ENCODE peak calls at places on chromosome 1, in six cellular contexts. H, V, W, Q, J and E are unnamed samples.

GRCh38 chr1:65795311-65795710 is 2.6 kb downstream of the PDE4B start:
- DNase-seq in W (no peak), J (no peak), H (no peak), Q (no peak), V (no peak), E (no peak)

GRCh38 chr1:110594466-110595076 is 11.6 kb downstream of the KCNA2 start:
- DNase-seq in Q (no peak), W (no peak), J (no peak), H (no peak), V (no peak), E (no peak)

GRCh38 chr1:16226495-16227179 is 10.3 kb downstream of the CPLANE2 start:
- DNase-seq in Q (no peak), H (no peak), J (no peak), V (no peak), W (no peak), E (no peak)

GRCh38 chr1:165816801-165817497 is 10.5 kb upstream of the UCK2 start:
- DNase-seq in J (no peak), V (no peak), H (no peak), Q (no peak), W (no peak), E (no peak)

GRCh38 chr1:207495816-207496792 is at the start of gene CR1:
- DNase-seq in H (peak; percentile 12), J (no peak), W (no peak), Q (no peak), V (peak; percentile 27), E (no peak)

GRCh38 chr1:228289239-228289849 is 81.5 kb downstream of the OBSCN start:
- DNase-seq in J (no peak), H (no peak), Q (no peak), W (no peak), V (no peak), E (no peak)

GRCh38 chr1:150168960-150169565 is 19.3 kb downstream of the PLEKHO1 start:
- DNase-seq in Q (no peak), H (peak; percentile 84), J (peak; percentile 47), W (no peak), V (peak; percentile 79), E (peak; percentile 39)

GRCh38 chr1:84969489-84970250 is 27.2 kb downstream of the MCOLN2 start:
- DNase-seq in W (no peak), Q (peak; percentile 92), H (no peak), V (no peak), J (no peak), E (no peak)

GRCh38 chr1:236114076-236114747 is 28.1 kb upstream of the GPR137B start:
- DNase-seq in H (no peak), J (no peak), W (no peak), V (no peak), Q (no peak), E (no peak)

GRCh38 chr1:221263831-221264767 is 384.9 kb downstream of the HLX start:
- DNase-seq in H (peak; percentile 50), J (peak; percentile 52), Q (peak; percentile 5), W (peak; percentile 9), V (peak; percentile 48), E (peak; percentile 18)

GRCh38 chr1:70509996-70510876 is 99.2 kb downstream of the CTH start:
- DNase-seq in Q (peak; percentile 30), V (peak; percentile 60), H (peak; percentile 53), W (no peak), J (peak; percentile 50), E (peak; percentile 52)

GRCh38 chr1:231871878-231872277 is 245.3 kb downstream of the DISC1 start:
- DNase-seq in Q (no peak), H (no peak), J (no peak), V (no peak), W (no peak), E (no peak)

GRCh38 chr1:202263628-202264027 is 70.0 kb downstream of the LGR6 start:
- DNase-seq in Q (no peak), W (no peak), J (no peak), H (no peak), V (no peak), E (no peak)

DNA sequence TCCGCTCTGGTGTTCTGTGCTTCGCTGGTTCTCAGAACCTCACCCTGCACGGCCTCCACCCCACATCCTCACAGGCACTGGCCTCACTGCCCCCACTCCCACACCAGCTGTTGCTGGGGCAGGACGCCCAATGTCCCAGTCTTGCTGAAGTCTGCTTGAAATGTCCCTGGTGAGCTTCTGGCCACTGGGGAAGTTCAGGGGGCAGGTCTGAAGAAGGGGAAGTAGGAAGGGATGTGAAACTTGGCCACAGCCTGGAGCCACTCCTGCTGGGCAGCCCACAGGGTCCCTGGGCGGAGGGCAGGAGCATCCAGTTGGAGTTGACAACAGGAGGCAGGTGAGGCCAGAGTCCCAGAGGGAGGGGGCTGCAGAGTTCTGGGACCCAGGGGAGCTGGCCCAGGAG is at the start of gene C1QA:
- DNase-seq in W (no peak), H (no peak), J (no peak), V (no peak), Q (no peak), E (no peak)
- H3K4me3 ChIP-seq in W (no peak within 1 kb of the TSS), H (no peak within 1 kb of the TSS), J (no peak within 1 kb of the TSS), V (no peak within 1 kb of the TSS), Q (no peak within 1 kb of the TSS), E (no peak within 1 kb of the TSS)

GRCh38 chr1:24970399-24970753 is 40.3 kb upstream of the RUNX3 start:
- DNase-seq in W (peak; percentile 23), V (no peak), H (no peak), Q (no peak), J (peak; percentile 28), E (no peak)
- TF ChIP-seq SIN3A in W (no peak), V (no peak), H (no peak), Q (no peak), J (no peak), E (no peak)

DNA sequence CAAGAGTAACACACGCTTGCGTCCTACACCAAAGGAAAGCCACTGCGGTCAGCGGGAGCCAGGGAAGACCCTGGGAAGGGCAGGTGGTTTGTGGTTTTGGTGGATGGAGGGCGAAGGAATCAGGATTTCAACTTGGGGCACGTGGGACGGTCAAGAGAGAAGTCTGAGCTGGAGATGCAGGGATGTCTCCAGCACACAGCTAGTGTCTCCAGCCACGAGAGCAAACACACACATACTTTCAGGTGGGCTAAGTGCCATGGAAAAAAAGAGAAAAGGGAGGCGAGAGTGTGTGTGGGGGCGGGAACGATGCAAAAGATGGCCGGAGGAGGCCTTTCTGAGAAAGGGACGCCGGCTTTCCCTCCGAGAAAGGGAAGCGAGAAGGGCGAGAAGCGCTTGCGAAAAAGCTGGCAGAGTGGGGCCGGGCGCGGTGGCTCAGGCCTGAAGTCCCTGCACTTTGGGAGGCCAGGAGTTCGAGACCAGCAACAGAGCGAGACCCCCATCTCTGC is 1.4 kb upstream of the SRRM1 start:
- DNase-seq in H (peak; percentile 18), V (peak; percentile 43), W (no peak), Q (no peak), J (no peak), E (no peak)
- H3K4me3 ChIP-seq in H (peak overlapping the region; percentile 93), V (peak overlapping the region; percentile 96), W (peak overlapping the region; percentile 98), Q (peak overlapping the region; percentile 94), J (peak overlapping the region; percentile 94), E (peak overlapping the region; percentile 86)

GRCh38 chr1:157197906-157198435 is 59.8 kb upstream of the ETV3 start:
- DNase-seq in J (no peak), H (no peak), W (no peak), Q (no peak), V (no peak), E (no peak)

GRCh38 chr1:157199421-157199755 is 61.2 kb upstream of the ETV3 start:
- DNase-seq in V (no peak), W (no peak), Q (no peak), H (no peak), J (no peak), E (no peak)

GRCh38 chr1:157200451-157200850 is 62.3 kb upstream of the ETV3 start:
- DNase-seq in H (no peak), W (no peak), V (no peak), J (no peak), Q (no peak), E (no peak)

GRCh38 chr1:157196245-157196543 is 58.0 kb upstream of the ETV3 start:
- DNase-seq in Q (no peak), V (no peak), H (no peak), W (no peak), J (no peak), E (no peak)

GRCh38 chr1:157198619-157199420 is 60.6 kb upstream of the ETV3 start:
- DNase-seq in V (no peak), W (no peak), Q (no peak), J (no peak), H (no peak), E (no peak)
- TF ChIP-seq SIN3A in V (no peak), W (no peak), Q (no peak), J (no peak), H (no peak), E (no peak)

GRCh38 chr1:204152310-204153044 is 633 bp upstream of the ETNK2 start:
- DNase-seq in Q (no peak), H (no peak), V (no peak), W (no peak), J (no peak), E (no peak)
- H3K4me3 ChIP-seq in Q (no peak overlapping the region), H (peak overlapping the region; percentile 72), V (peak overlapping the region; percentile 26), W (peak overlapping the region; percentile 51), J (peak overlapping the region; percentile 72), E (peak overlapping the region; percentile 45)

DNA sequence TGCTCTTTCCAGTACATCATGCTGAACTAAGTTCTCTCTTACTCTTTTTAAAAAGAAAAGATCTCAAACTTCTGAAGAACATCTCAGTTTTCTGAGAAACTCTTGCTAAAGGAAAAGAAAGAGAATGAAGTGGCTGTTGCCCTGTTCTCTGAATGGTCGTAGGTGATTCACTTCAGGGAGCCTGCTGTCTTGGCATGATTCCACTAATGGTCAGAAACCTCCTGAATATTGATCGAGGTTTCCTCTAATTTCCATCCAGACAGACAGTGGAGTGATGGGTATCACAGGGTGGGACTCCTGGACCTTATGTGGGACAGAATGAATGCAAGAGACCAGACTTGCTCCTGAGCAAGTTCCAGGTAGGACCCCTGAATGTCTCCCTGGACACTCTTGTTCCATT is 2.5 kb downstream of the FCRL2 start:
- DNase-seq in W (no peak), Q (no peak), J (no peak), H (no peak), V (no peak), E (no peak)
- TF ChIP-seq SIN3A in W (no peak), Q (no peak), J (no peak), H (no peak), V (no peak), E (no peak)

DNA sequence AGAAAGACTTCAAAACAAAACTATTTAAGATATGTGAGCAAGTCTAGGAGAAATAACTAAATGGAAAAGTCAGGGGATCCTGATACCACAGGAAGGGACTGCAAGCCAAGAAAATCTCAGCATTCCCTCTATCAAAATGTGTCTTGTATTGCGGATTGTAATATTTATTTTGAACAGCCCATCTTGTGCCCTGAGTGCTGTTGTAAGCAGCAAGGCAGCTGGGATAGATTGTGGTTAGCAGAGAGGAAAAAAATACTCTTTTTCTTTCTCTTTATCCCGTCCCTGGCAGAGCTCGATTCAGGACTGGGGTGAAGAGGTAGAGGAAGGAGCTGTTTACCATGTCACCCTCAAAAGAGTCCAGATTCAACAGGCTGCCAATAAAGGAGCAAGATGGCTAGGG is 1.2 kb downstream of the RGL1 start:
- DNase-seq in J (no peak), V (no peak), H (no peak), Q (no peak), W (no peak), E (no peak)
- H3K4me3 ChIP-seq in J (peak overlapping the region; percentile 39), V (no peak overlapping the region), H (peak overlapping the region; percentile 81), Q (peak overlapping the region; percentile 90), W (peak overlapping the region; percentile 12), E (peak overlapping the region; percentile 8)